ENCODE peak calls at places on chromosomes 4 and X, in nine cellular contexts. U, N, J, K, O, F, Y, T and P are unnamed samples.

GRCh38 chr4:20506827-20507226 is 193.4 kb upstream of the PACRGL start:
- DNase-seq in U (peak), N (no peak), J (no peak), K (peak), O (peak), F (no peak), Y (no peak), T (no peak), P (no peak)

GRCh38 chrX:40152173-40152705 is 54.5 kb upstream of the BCOR start:
- DNase-seq in U (no peak), N (no peak), J (no peak), K (no peak), O (no peak), F (no peak), Y (no peak), T (no peak), P (no peak)

GRCh38 chrX:123223409-123223808 is 39.3 kb downstream of the GRIA3 start:
- DNase-seq in U (no peak), N (no peak), J (no peak), K (no peak), O (no peak), F (no peak), Y (no peak), T (no peak), P (no peak)

GRCh38 chrX:1623691-1624090 is 8.8 kb downstream of the ASMT start:
- DNase-seq in U (no peak), N (no peak), J (no peak), K (no peak), O (no peak), F (no peak), Y (no peak), T (no peak), P (no peak)

GRCh38 chrX:19840899-19841648 is 46.3 kb downstream of the SH3KBP1 start:
- DNase-seq in U (no peak), N (no peak), J (no peak), K (no peak), O (no peak), F (peak), Y (no peak), T (no peak), P (no peak)

GRCh38 chr4:187059031-187059430 is 335.4 kb upstream of the FAT1 start:
- DNase-seq in U (no peak), N (no peak), J (no peak), K (no peak), O (no peak), F (peak), Y (no peak), T (no peak), P (no peak)

GRCh38 chrX:138018145-138018799 is 452.3 kb downstream of the ZIC3 start:
- DNase-seq in U (peak), N (no peak), J (no peak), K (peak), O (no peak), F (no peak), Y (no peak), T (no peak), P (no peak)

GRCh38 chr4:139975830-139976272 is 178.1 kb downstream of the MAML3 start:
- DNase-seq in U (peak), N (peak), J (no peak), K (peak), O (no peak), F (peak), Y (no peak), T (no peak), P (no peak)

GRCh38 chr4:70359115-70359661 is 1.4 kb upstream of the SMR3A start:
- DNase-seq in U (no peak), N (no peak), J (no peak), K (no peak), O (no peak), F (no peak), Y (no peak), T (no peak), P (no peak)

GRCh38 chrX:44951572-44952067 is 78.6 kb downstream of the KDM6A start:
- DNase-seq in U (no peak), N (no peak), J (no peak), K (no peak), O (no peak), F (no peak), Y (no peak), T (no peak), P (no peak)

GRCh38 chrX:2500681-2501151 is at the start of the genes DHRSX and ZBED1:
- DNase-seq in U (no peak), N (no peak), J (no peak), K (no peak), O (no peak), F (peak), Y (no peak), T (no peak), P (peak)

GRCh38 chr4:85707591-85707990 is 232.6 kb downstream of the ARHGAP24 start:
- DNase-seq in U (no peak), N (no peak), J (no peak), K (no peak), O (no peak), F (no peak), Y (no peak), T (no peak), P (peak)

GRCh38 chrX:121733514-121733913 is 686.1 kb downstream of the GLUD2 start:
- DNase-seq in U (no peak), N (no peak), J (no peak), K (no peak), O (no peak), F (no peak), Y (no peak), T (no peak), P (no peak)

GRCh38 chr4:185122681-185123345 is 20.3 kb upstream of the SLC25A4 start:
- DNase-seq in U (no peak), N (no peak), J (no peak), K (no peak), O (peak), F (peak), Y (no peak), T (no peak), P (no peak)

GRCh38 chr4:151484396-151485102 is 75.6 kb downstream of the FHIP1A start:
- DNase-seq in U (peak), N (no peak), J (no peak), K (peak), O (peak), F (no peak), Y (peak), T (no peak), P (no peak)

GRCh38 chr4:84470204-84470785 is 28.8 kb downstream of the NKX6-1 start:
- DNase-seq in U (no peak), N (no peak), J (no peak), K (peak), O (no peak), F (peak), Y (no peak), T (no peak), P (no peak)
- TF ChIP-seq CTCF in U (peak), N (no peak), J (no peak), K (peak), O (peak), F (peak), Y (no peak), T (no peak), P (no peak)

DNA sequence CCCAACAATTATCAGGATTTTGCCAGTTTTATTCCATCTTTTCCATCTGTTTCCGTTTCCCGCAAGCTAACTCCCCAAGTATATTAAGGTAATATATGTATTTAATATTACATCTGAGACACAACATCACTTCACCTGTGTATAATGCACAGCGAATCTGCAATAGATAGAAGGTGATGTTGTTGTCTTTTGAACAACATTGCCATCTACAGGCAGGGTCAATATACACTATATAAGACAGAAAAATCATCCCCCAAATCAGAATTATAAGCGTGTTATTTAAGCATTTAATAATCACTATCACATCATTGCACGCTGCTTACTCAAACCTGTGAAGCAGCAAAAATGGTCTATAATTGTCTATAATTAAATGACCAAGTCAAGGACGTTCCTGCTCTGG is 1115.5 kb downstream of the NLGN4X start:
- DNase-seq in U (peak), N (no peak), J (no peak), K (peak), O (no peak), F (peak), Y (no peak), T (no peak), P (no peak)
- TF ChIP-seq CTCF in U (peak), N (no peak), J (peak), K (no peak), O (no peak), F (peak), Y (no peak), T (no peak), P (no peak)

DNA sequence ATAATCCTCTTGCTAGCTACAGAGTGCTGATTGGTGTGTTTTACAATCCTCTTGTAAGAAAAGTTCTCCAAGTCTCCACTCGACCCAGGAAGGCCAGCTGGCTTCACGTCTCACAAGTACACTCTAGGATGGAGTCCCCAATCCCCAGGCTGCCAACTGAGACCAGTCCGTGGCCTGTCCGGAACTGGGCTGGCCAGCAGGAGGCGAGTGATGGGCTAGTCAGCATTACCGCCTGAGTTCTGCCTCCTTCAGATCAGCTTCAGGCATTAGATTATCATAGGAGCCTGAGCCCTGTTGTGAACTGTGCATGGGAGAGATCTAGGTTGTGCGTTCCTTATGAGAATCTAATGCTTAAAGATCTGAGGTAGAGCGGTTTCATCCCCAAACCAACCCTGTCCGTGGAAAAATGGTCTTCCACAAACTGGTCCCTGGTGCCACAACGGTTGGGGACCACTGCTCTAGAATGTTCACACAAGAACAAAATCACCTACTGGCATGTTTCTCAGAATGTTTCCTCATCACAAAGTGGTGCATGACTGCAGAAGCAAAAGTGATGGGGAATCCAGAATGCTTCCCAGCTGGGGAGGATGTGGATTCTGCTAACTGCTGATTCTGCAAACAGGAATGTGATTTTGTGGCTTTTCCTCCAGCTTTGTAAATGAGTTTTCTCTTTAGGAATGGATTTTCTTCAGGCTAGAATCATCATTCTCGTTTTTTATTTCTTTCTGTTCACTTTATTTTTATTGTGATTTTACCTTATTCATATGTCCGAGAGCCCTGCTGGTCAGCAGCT is 40.9 kb downstream of the SEPTIN11 start:
- DNase-seq in U (peak), N (no peak), J (no peak), K (peak), O (peak), F (no peak), Y (peak), T (no peak), P (no peak)
- TF ChIP-seq CTCF in U (peak), N (no peak), J (no peak), K (peak), O (peak), F (no peak), Y (no peak), T (no peak), P (no peak)

GRCh38 chrX:13805241-13805640 is 11.7 kb downstream of the GPM6B start:
- DNase-seq in U (no peak), N (no peak), J (no peak), K (peak), O (no peak), F (no peak), Y (no peak), T (no peak), P (peak)
- TF ChIP-seq CTCF in U (no peak), N (no peak), J (peak), K (no peak), O (no peak), F (no peak), Y (no peak), T (no peak), P (no peak)

GRCh38 chr4:65600656-65601055 is 69.6 kb downstream of the EPHA5 start:
- DNase-seq in U (peak), N (no peak), J (no peak), K (no peak), O (no peak), F (no peak), Y (no peak), T (no peak), P (no peak)
- TF ChIP-seq CTCF in U (no peak), N (no peak), J (no peak), K (no peak), O (no peak), F (no peak), Y (no peak), T (no peak), P (no peak)

GRCh38 chr4:26583865-26584652 is at the start of gene TBC1D19:
- DNase-seq in U (peak), N (peak), J (peak), K (peak), O (peak), F (peak), Y (peak), T (peak), P (peak)
- TF ChIP-seq CTCF in U (no peak), N (no peak), J (peak), K (peak), O (peak), F (no peak), Y (no peak), T (no peak), P (no peak)

GRCh38 chrX:14050704-14051103 is 21.0 kb upstream of the GEMIN8 start:
- DNase-seq in U (no peak), N (no peak), J (no peak), K (no peak), O (no peak), F (no peak), Y (no peak), T (no peak), P (no peak)

GRCh38 chrX:14056201-14056600 is 26.5 kb upstream of the GEMIN8 start:
- DNase-seq in U (no peak), N (no peak), J (no peak), K (peak), O (no peak), F (no peak), Y (no peak), T (no peak), P (no peak)

DNA sequence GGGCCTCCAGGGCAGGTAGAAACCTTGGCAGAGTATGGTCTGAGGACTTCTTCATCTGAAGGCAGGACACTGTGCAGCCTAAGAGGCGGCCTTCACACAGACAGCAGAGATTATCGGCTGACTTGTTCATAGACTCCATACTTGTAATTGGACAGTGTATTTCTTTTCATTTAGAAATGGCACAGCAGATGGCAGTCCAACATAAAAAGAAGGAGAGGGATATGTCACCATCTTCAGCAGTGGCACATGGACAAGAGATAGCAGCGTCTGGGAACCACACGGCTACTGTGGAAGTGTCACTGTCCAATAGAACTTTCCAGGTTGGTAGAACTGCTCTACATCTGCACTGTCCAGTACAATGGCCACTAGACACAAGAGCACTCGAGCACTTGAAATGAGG is 21.7 kb upstream of the GEMIN8 start:
- DNase-seq in U (no peak), N (no peak), J (no peak), K (no peak), O (no peak), F (no peak), Y (no peak), T (no peak), P (no peak)
- TF ChIP-seq CTCF in U (no peak), N (no peak), J (no peak), K (no peak), O (no peak), F (no peak), Y (no peak), T (peak), P (no peak)